ENCODE peak calls at places on chromosomes 13 and 19, in six cellular contexts. M is endothelial cell of umbilical vein; B is CD8-positive, alpha-beta memory T cell; I is stomach; R is naive thymus-derived CD4-positive, alpha-beta T cell; V is heart right ventricle. S is an unnamed sample.

GRCh38 chr19:4329858-4330257 is 8.8 kb downstream of the STAP2 start:
- DNase-seq in V (no peak), R (no peak), B (no peak), M (no peak), I (no peak), S (no peak)

GRCh38 chr19:32876919-32877285 is 7.3 kb upstream of the SLC7A9 start:
- DNase-seq in B (no peak), I (no peak), V (no peak), R (no peak), M (no peak), S (no peak)

GRCh38 chr19:30091456-30091855 is 149.4 kb downstream of the URI1 start:
- DNase-seq in V (no peak), R (no peak), M (no peak), B (no peak), I (no peak), S (no peak)

GRCh38 chr19:48878219-48879024 is 6.2 kb downstream of the PPP1R15A start:
- DNase-seq in V (no peak), I (peak), M (peak), R (no peak), B (peak), S (no peak)

GRCh38 chr13:95536629-95537241 is 15.8 kb upstream of the CLDN10 start:
- DNase-seq in I (no peak), M (peak), R (no peak), B (no peak), V (no peak), S (no peak)

GRCh38 chr13:98041081-98041820 is 87.8 kb downstream of the IPO5 start:
- DNase-seq in I (no peak), B (no peak), M (no peak), R (no peak), V (no peak), S (no peak)

GRCh38 chr19:41386442-41386841 is 10.1 kb downstream of the TMEM91 start:
- DNase-seq in M (no peak), I (no peak), R (no peak), B (no peak), V (no peak), S (no peak)

GRCh38 chr19:29946645-29947044 is 4.6 kb downstream of the URI1 start:
- DNase-seq in R (no peak), I (no peak), V (no peak), B (no peak), M (no peak), S (no peak)

GRCh38 chr19:3479819-3480215 is 508 bp downstream of the SMIM24 start:
- DNase-seq in M (no peak), I (peak), V (no peak), R (peak), B (peak), S (no peak)

GRCh38 chr13:50282016-50282415 is 266.8 kb downstream of the KCNRG start:
- DNase-seq in M (no peak), B (no peak), I (no peak), R (no peak), V (no peak), S (no peak)

GRCh38 chr13:104984296-104984818 is 1551.1 kb downstream of the EFNB2 start:
- DNase-seq in V (peak), I (peak), R (peak), B (no peak), M (peak), S (peak)

GRCh38 chr13:102220681-102221228 is 181.1 kb downstream of the FGF14 start:
- DNase-seq in M (no peak), V (no peak), R (no peak), B (no peak), I (no peak), S (no peak)

GRCh38 chr13:113928701-113929627 is 44.9 kb downstream of the C13orf46 start:
- DNase-seq in R (no peak), M (no peak), I (peak), B (no peak), V (peak), S (peak)

GRCh38 chr13:71149498-71150363 is 717.3 kb downstream of the DACH1 start:
- DNase-seq in V (no peak), I (peak), B (no peak), R (no peak), M (no peak), S (no peak)

GRCh38 chr19:33394006-33394722 is 20.7 kb downstream of the CEBPG start:
- DNase-seq in R (no peak), I (no peak), V (peak), M (no peak), B (no peak), S (peak)

GRCh38 chr19:38395381-38396127 is 7.1 kb downstream of the SPRED3 start:
- DNase-seq in M (no peak), V (no peak), R (peak), I (no peak), B (no peak), S (no peak)

GRCh38 chr19:13291913-13292312 is 141.7 kb downstream of the IER2 start:
- DNase-seq in B (no peak), R (no peak), V (no peak), M (no peak), I (no peak), S (no peak)

GRCh38 chr19:13831560-13832056 is 36.4 kb downstream of the ZSWIM4 start:
- DNase-seq in B (no peak), I (no peak), R (no peak), M (no peak), V (no peak), S (no peak)

GRCh38 chr19:13149628-13150186 is 468 bp downstream of the STX10 start:
- DNase-seq in I (peak), R (peak), M (peak), V (peak), B (no peak), S (no peak)

GRCh38 chr13:71219671-71220070 is 647.3 kb downstream of the DACH1 start:
- DNase-seq in I (no peak), B (no peak), M (no peak), V (no peak), R (no peak), S (no peak)

GRCh38 chr19:34148672-34149185 is 23.6 kb upstream of the LSM14A start:
- DNase-seq in V (no peak), M (no peak), R (no peak), I (no peak), B (no peak), S (no peak)

GRCh38 chr13:37148501-37148900 is 43.0 kb upstream of the CSNK1A1L start:
- DNase-seq in R (no peak), I (no peak), B (no peak), V (no peak), M (no peak), S (no peak)

GRCh38 chr19:10861118-10861651 is 10.2 kb upstream of the CARM1 start:
- DNase-seq in V (no peak), M (peak), B (no peak), R (no peak), I (peak), S (no peak)

GRCh38 chr13:110942248-110942981 is 27.5 kb upstream of the ANKRD10 start:
- DNase-seq in R (no peak), B (no peak), M (no peak), I (no peak), V (no peak), S (no peak)

GRCh38 chr19:19460761-19461265 is 54.5 kb downstream of the TSSK6 start:
- DNase-seq in M (peak), R (peak), B (peak), I (peak), V (peak), S (peak)
- H3K4me3 ChIP-seq in M (no peak), R (peak), B (peak), I (peak), V (peak), S (no peak)

DNA sequence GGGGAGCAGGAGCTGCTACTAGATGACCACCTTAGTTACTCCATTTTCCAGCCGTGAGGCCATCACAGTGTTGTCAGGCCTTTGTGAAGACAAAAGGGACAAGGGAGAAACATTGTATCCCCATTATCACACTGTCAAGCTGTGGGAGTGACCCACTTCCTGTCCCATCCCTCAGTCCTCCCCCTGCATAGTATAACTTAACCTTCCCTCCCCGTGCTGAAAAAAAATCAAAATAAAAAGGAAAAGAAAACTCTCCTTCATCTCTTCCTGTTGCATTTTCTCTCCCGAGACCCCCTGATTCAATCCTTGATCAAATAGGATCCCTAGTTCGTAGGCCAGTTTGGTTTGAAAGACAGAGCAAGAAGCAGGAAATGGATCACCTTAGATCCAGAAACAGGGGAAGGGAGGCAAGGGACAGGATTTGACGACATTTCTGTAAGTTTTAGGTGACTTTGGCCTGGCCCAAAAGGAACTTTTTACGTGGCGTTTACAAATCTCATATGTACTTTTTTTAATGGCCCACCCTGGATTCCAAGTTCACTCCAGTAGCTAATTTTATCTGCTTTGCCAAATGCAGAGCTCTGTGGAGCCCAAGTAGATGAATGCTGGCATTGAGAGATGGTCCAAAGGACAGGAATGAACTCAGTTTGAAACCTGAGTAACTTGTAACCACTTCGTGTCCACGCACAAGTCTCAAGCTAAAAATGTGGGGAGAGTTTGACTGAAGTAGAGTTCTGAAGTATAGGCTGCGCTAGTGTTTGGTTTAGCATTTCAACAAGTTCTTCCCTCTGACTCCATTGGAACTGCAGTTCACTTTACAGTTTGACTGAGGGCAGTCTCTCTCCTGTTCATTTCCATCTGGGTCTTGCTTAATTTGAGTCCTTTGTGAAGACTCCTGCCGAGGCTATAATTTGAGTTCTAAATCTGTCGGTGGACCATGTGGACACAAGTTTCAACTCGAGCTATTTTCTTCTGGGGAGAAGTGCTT is 16.6 kb upstream of the GATAD2A start:
- DNase-seq in M (no peak), V (no peak), B (no peak), I (no peak), R (no peak), S (no peak)
- H3K27ac ChIP-seq in M (no peak), V (no peak), B (peak), I (peak), R (peak), S (peak)

GRCh38 chr19:46408611-46409039 is 4.7 kb downstream of the CCDC8 start:
- DNase-seq in V (peak), B (no peak), R (no peak), M (no peak), I (peak), S (peak)
- H3K4me3 ChIP-seq in V (peak), B (no peak), R (no peak), M (no peak), I (no peak), S (no peak)

GRCh38 chr19:51807925-51808324 is 13.0 kb downstream of the FPR3 start:
- DNase-seq in V (no peak), R (no peak), M (no peak), B (no peak), I (no peak), S (no peak)

GRCh38 chr19:51808333-51808986 is 13.5 kb downstream of the FPR3 start:
- DNase-seq in V (no peak), I (no peak), B (no peak), R (no peak), M (peak), S (no peak)

GRCh38 chr19:51810228-51810627 is 15.3 kb downstream of the FPR3 start:
- DNase-seq in I (no peak), M (no peak), B (no peak), R (no peak), V (no peak), S (no peak)

GRCh38 chr19:51811344-51811743 is 16.4 kb downstream of the FPR3 start:
- DNase-seq in R (no peak), V (no peak), I (no peak), B (no peak), M (no peak), S (no peak)

GRCh38 chr19:51809787-51810186 is 14.8 kb downstream of the FPR3 start:
- DNase-seq in B (no peak), V (no peak), R (no peak), M (no peak), I (no peak), S (peak)
- H3K27ac ChIP-seq in B (no peak), V (no peak), R (no peak), M (no peak), I (no peak), S (no peak)

S was measured in tibial nerve.